ENCODE peak calls at places on chromosomes 4 and X, in seven cellular contexts. One of them, this sample, is unnamed.

GRCh38 chr4:98648602-98649001 is 9.8 kb downstream of the TSPAN5 start:
- DNase-seq in mesendoderm: no peak
- DNase-seq in H9: no peak
- DNase-seq in IMR-90: no peak
- DNase-seq in mesenchymal stem cell: no peak
- DNase-seq in H1: no peak
- DNase-seq in neuronal stem cell: no peak
- DNase-seq in this sample: no peak

GRCh38 chrX:147738260-147738659 is 173.5 kb upstream of the FMR1 start:
- DNase-seq in mesendoderm: no peak
- DNase-seq in H9: no peak
- DNase-seq in IMR-90: no peak
- DNase-seq in mesenchymal stem cell: no peak
- DNase-seq in H1: no peak
- DNase-seq in neuronal stem cell: no peak
- DNase-seq in this sample: no peak

GRCh38 chrX:119228506-119229290 is 7.4 kb upstream of the PGRMC1 start:
- DNase-seq in mesendoderm: no peak
- DNase-seq in H9: no peak
- DNase-seq in IMR-90: peak
- DNase-seq in mesenchymal stem cell: peak
- DNase-seq in H1: no peak
- DNase-seq in neuronal stem cell: no peak
- DNase-seq in this sample: peak

GRCh38 chr4:124060261-124060918 is 652.1 kb downstream of the ANKRD50 start:
- DNase-seq in mesendoderm: no peak
- DNase-seq in H9: no peak
- DNase-seq in IMR-90: peak
- DNase-seq in mesenchymal stem cell: peak
- DNase-seq in H1: no peak
- DNase-seq in neuronal stem cell: no peak
- DNase-seq in this sample: no peak

GRCh38 chrX:130108647-130109428 is 1.5 kb downstream of the ELF4 start:
- DNase-seq in mesendoderm: peak
- DNase-seq in H9: no peak
- DNase-seq in IMR-90: no peak
- DNase-seq in mesenchymal stem cell: no peak
- DNase-seq in H1: no peak
- DNase-seq in neuronal stem cell: no peak
- DNase-seq in this sample: peak

GRCh38 chr4:46390353-46391058 is 578 bp upstream of the GABRA2 start:
- DNase-seq in mesendoderm: peak
- DNase-seq in H9: peak
- DNase-seq in IMR-90: no peak
- DNase-seq in mesenchymal stem cell: peak
- DNase-seq in H1: no peak
- DNase-seq in neuronal stem cell: peak
- DNase-seq in this sample: no peak

GRCh38 chr4:152106781-152107321 is 346.0 kb upstream of the GATB start:
- DNase-seq in mesendoderm: no peak
- DNase-seq in H9: no peak
- DNase-seq in IMR-90: no peak
- DNase-seq in mesenchymal stem cell: no peak
- DNase-seq in H1: no peak
- DNase-seq in neuronal stem cell: no peak
- DNase-seq in this sample: no peak

GRCh38 chr4:170423137-170423536 is 333.4 kb upstream of the AADAT start:
- DNase-seq in mesendoderm: no peak
- DNase-seq in H9: no peak
- DNase-seq in IMR-90: peak
- DNase-seq in mesenchymal stem cell: peak
- DNase-seq in H1: no peak
- DNase-seq in neuronal stem cell: no peak
- DNase-seq in this sample: no peak

GRCh38 chrX:72258174-72258573 is 18.9 kb downstream of the RPS4X start:
- DNase-seq in mesendoderm: no peak
- DNase-seq in H9: no peak
- DNase-seq in IMR-90: peak
- DNase-seq in mesenchymal stem cell: peak
- DNase-seq in H1: no peak
- DNase-seq in neuronal stem cell: no peak
- DNase-seq in this sample: peak

GRCh38 chr4:102478186-102478585 is 23.0 kb upstream of the NFKB1 start:
- DNase-seq in mesendoderm: no peak
- DNase-seq in H9: peak
- DNase-seq in IMR-90: no peak
- DNase-seq in mesenchymal stem cell: no peak
- DNase-seq in H1: no peak
- DNase-seq in neuronal stem cell: no peak
- DNase-seq in this sample: no peak

GRCh38 chrX:636971-637659 is 6.5 kb downstream of the SHOX start:
- DNase-seq in mesendoderm: no peak
- DNase-seq in H9: no peak
- DNase-seq in IMR-90: no peak
- DNase-seq in mesenchymal stem cell: no peak
- DNase-seq in H1: no peak
- DNase-seq in neuronal stem cell: no peak
- DNase-seq in this sample: no peak

GRCh38 chr4:7473096-7473495 is 38.4 kb upstream of the PSAPL1 start:
- DNase-seq in mesendoderm: no peak
- DNase-seq in H9: no peak
- DNase-seq in IMR-90: no peak
- DNase-seq in mesenchymal stem cell: no peak
- DNase-seq in H1: no peak
- DNase-seq in neuronal stem cell: no peak
- DNase-seq in this sample: no peak

GRCh38 chrX:38890326-38890725 is 89.1 kb downstream of the MID1IP1 start:
- DNase-seq in mesendoderm: no peak
- DNase-seq in H9: no peak
- DNase-seq in IMR-90: no peak
- DNase-seq in mesenchymal stem cell: no peak
- DNase-seq in H1: no peak
- DNase-seq in neuronal stem cell: no peak
- DNase-seq in this sample: no peak

GRCh38 chr4:173835863-173836262 is 305.8 kb upstream of the HAND2 start:
- DNase-seq in mesendoderm: peak
- DNase-seq in H9: peak
- DNase-seq in IMR-90: peak
- DNase-seq in mesenchymal stem cell: peak
- DNase-seq in H1: no peak
- DNase-seq in neuronal stem cell: peak
- DNase-seq in this sample: no peak

GRCh38 chrX:132631579-132632232 is 142.9 kb upstream of the MBNL3 start:
- DNase-seq in mesendoderm: peak
- DNase-seq in H9: no peak
- DNase-seq in IMR-90: peak
- DNase-seq in mesenchymal stem cell: peak
- DNase-seq in H1: no peak
- DNase-seq in neuronal stem cell: no peak
- DNase-seq in this sample: no peak

GRCh38 chr4:15438939-15439524 is 11.2 kb downstream of the C1QTNF7 start:
- DNase-seq in mesendoderm: no peak
- DNase-seq in H9: no peak
- DNase-seq in IMR-90: peak
- DNase-seq in mesenchymal stem cell: peak
- DNase-seq in H1: no peak
- DNase-seq in neuronal stem cell: no peak
- DNase-seq in this sample: peak

GRCh38 chrX:151563449-151563848 is at the start of gene PASD1:
- DNase-seq in mesendoderm: no peak
- DNase-seq in H9: no peak
- DNase-seq in IMR-90: no peak
- DNase-seq in mesenchymal stem cell: no peak
- DNase-seq in H1: no peak
- DNase-seq in neuronal stem cell: no peak
- DNase-seq in this sample: no peak

GRCh38 chr4:41144812-41145211 is 69.5 kb downstream of the APBB2 start:
- DNase-seq in mesendoderm: no peak
- DNase-seq in H9: no peak
- DNase-seq in IMR-90: no peak
- DNase-seq in mesenchymal stem cell: no peak
- DNase-seq in H1: no peak
- DNase-seq in neuronal stem cell: no peak
- DNase-seq in this sample: peak

GRCh38 chrX:17082831-17083230 is 136.4 kb downstream of the REPS2 start:
- DNase-seq in mesendoderm: peak
- DNase-seq in H9: no peak
- DNase-seq in IMR-90: no peak
- DNase-seq in mesenchymal stem cell: no peak
- DNase-seq in H1: no peak
- DNase-seq in neuronal stem cell: no peak
- DNase-seq in this sample: no peak

GRCh38 chr4:182449186-182449880 is 206.1 kb downstream of the TENM3 start:
- DNase-seq in mesendoderm: peak
- DNase-seq in H9: peak
- DNase-seq in IMR-90: peak
- DNase-seq in mesenchymal stem cell: peak
- DNase-seq in H1: peak
- DNase-seq in neuronal stem cell: no peak
- DNase-seq in this sample: peak

GRCh38 chr4:41396214-41396613 is 139.5 kb downstream of the UCHL1 start:
- DNase-seq in mesendoderm: no peak
- DNase-seq in H9: no peak
- DNase-seq in IMR-90: no peak
- DNase-seq in mesenchymal stem cell: no peak
- DNase-seq in H1: no peak
- DNase-seq in neuronal stem cell: no peak
- DNase-seq in this sample: no peak

GRCh38 chr4:32140636-32141035 is 1420.5 kb downstream of the PCDH7 start:
- DNase-seq in mesendoderm: peak
- DNase-seq in H9: no peak
- DNase-seq in IMR-90: peak
- DNase-seq in mesenchymal stem cell: peak
- DNase-seq in H1: no peak
- DNase-seq in neuronal stem cell: no peak
- DNase-seq in this sample: peak

GRCh38 chr4:56434599-56435000 is 815 bp downstream of the PPAT start:
- DNase-seq in mesendoderm: peak
- DNase-seq in H9: no peak
- DNase-seq in IMR-90: peak
- DNase-seq in mesenchymal stem cell: no peak
- DNase-seq in H1: no peak
- DNase-seq in neuronal stem cell: no peak
- DNase-seq in this sample: peak

GRCh38 chrX:47483310-47484268 is 567 bp upstream of the ZNF41 start:
- DNase-seq in mesendoderm: no peak
- DNase-seq in H9: no peak
- DNase-seq in IMR-90: peak
- DNase-seq in mesenchymal stem cell: peak
- DNase-seq in H1: no peak
- DNase-seq in neuronal stem cell: no peak
- DNase-seq in this sample: no peak

GRCh38 chrX:71214604-71215334 is 8.3 kb upstream of the GJB1 start:
- DNase-seq in mesendoderm: no peak
- DNase-seq in H9: no peak
- DNase-seq in IMR-90: no peak
- DNase-seq in mesenchymal stem cell: no peak
- DNase-seq in H1: no peak
- DNase-seq in neuronal stem cell: no peak
- DNase-seq in this sample: no peak

DNA sequence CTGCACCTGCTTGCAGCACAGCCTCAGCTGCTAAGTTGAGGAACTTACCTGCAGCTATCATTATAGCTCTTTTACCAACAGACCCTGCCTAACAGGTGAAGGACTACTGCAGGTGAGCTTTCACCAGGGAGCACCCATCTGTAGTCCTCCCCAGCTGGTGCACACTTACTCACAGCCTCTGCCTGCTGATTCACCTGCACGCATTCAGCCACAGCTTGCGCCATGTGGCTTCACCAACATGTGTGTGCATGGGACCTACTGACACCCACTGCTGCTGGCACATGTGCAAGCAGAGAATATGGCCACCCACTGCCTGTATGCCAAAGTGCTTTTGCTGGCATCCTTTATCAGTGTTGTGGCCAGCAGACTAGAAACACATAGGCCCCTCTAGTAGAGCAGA is 146.7 kb upstream of the KLHL4 start:
- DNase-seq in mesendoderm: no peak
- DNase-seq in H9: no peak
- DNase-seq in IMR-90: no peak
- DNase-seq in mesenchymal stem cell: no peak
- DNase-seq in H1: no peak
- DNase-seq in neuronal stem cell: no peak
- DNase-seq in this sample: no peak
- H2BK120ac ChIP-seq in mesendoderm: no peak
- H2BK120ac ChIP-seq in H9: no peak
- H2BK120ac ChIP-seq in IMR-90: no peak
- H2BK120ac ChIP-seq in mesenchymal stem cell: no peak
- H2BK120ac ChIP-seq in H1: no peak
- H2BK120ac ChIP-seq in neuronal stem cell: no peak
- H2BK120ac ChIP-seq in this sample: no peak

DNA sequence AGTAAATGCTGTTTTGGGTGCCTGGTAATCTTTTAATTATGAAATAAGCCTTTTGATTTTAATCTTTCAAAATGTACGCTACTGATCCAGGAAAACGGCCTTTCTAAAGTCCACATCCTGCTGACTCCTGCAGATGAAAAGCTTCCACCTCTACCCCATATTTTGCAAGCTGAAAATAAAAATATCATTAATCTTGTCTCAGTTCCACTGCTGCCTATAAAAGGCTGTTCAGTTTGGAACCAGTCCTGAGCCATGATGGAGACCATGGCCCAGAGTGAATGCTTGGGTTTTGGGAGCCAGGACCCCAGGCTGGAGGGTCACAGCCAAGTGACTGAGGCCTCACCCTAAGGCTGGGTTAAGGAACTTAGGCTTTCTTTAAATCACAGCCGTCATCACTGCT is 110.8 kb downstream of the AFF1 start:
- DNase-seq in mesendoderm: no peak
- DNase-seq in H9: no peak
- DNase-seq in IMR-90: no peak
- DNase-seq in mesenchymal stem cell: no peak
- DNase-seq in H1: no peak
- DNase-seq in neuronal stem cell: no peak
- DNase-seq in this sample: no peak
- H2BK120ac ChIP-seq in mesendoderm: no peak
- H2BK120ac ChIP-seq in H9: no peak
- H2BK120ac ChIP-seq in IMR-90: no peak
- H2BK120ac ChIP-seq in mesenchymal stem cell: no peak
- H2BK120ac ChIP-seq in H1: no peak
- H2BK120ac ChIP-seq in neuronal stem cell: no peak
- H2BK120ac ChIP-seq in this sample: no peak

DNA sequence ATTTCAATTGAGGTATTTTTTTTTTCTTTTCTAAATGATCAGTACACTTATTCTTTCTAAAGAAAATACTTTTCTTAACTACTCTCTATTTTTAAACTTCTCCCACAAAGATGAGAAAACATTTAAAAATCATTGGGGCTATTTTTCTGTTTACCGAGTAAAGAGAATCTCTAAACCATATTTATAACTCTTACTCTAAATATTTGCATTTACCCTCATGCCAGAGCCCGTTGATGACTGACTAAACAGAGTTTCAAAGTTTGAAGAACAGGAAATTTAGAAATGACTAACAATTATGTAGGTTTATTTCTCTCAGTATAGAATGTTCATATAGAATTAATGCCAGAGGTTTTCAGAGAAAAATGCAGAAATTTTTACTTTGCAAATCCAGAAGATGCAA is 2.7 kb upstream of the ALB start:
- DNase-seq in mesendoderm: no peak
- DNase-seq in H9: no peak
- DNase-seq in IMR-90: no peak
- DNase-seq in mesenchymal stem cell: no peak
- DNase-seq in H1: no peak
- DNase-seq in neuronal stem cell: no peak
- DNase-seq in this sample: no peak
- H2BK120ac ChIP-seq in mesendoderm: no peak
- H2BK120ac ChIP-seq in H9: no peak
- H2BK120ac ChIP-seq in IMR-90: no peak
- H2BK120ac ChIP-seq in mesenchymal stem cell: no peak
- H2BK120ac ChIP-seq in H1: no peak
- H2BK120ac ChIP-seq in neuronal stem cell: no peak
- H2BK120ac ChIP-seq in this sample: no peak

GRCh38 chrX:18441780-18442367 is 16.5 kb downstream of the CDKL5 start:
- DNase-seq in mesendoderm: peak
- DNase-seq in H9: no peak
- DNase-seq in IMR-90: no peak
- DNase-seq in mesenchymal stem cell: no peak
- DNase-seq in H1: no peak
- DNase-seq in neuronal stem cell: no peak
- DNase-seq in this sample: no peak
- H2BK120ac ChIP-seq in mesendoderm: no peak
- H2BK120ac ChIP-seq in H9: no peak
- H2BK120ac ChIP-seq in IMR-90: no peak
- H2BK120ac ChIP-seq in mesenchymal stem cell: no peak
- H2BK120ac ChIP-seq in H1: no peak
- H2BK120ac ChIP-seq in neuronal stem cell: no peak
- H2BK120ac ChIP-seq in this sample: no peak